ENCODE peak calls at places on chromosome 22, in nine cellular contexts. X is body of pancreas, S is sigmoid colon, D is IMR-90, G is tibial nerve, O is prostate gland, B is adrenal gland, W is Peyer's patch, R is heart left ventricle. L is an unnamed sample. For H3K4me1, the result is how much of the 10 kb centered on the place peaks cover.

GRCh38 chr22:26949193-26949592 is 291.8 kb downstream of the MIAT start:
- DNase-seq in X (no peak), S (no peak), D (peak), G (no peak), O (no peak), B (peak), W (no peak), R (no peak), L (no peak)

GRCh38 chr22:25002241-25002985 is 49.9 kb downstream of the KIAA1671 start:
- DNase-seq in X (no peak), S (no peak), D (no peak), G (no peak), O (no peak), B (no peak), W (no peak), R (no peak), L (no peak)

GRCh38 chr22:17109976-17110375 is 11.2 kb downstream of the TMEM121B start:
- DNase-seq in X (no peak), S (no peak), D (no peak), G (no peak), O (no peak), B (no peak), W (no peak), R (no peak), L (peak)

GRCh38 chr22:28139993-28140392 is 220.9 kb upstream of the PITPNB start:
- DNase-seq in X (no peak), S (no peak), D (peak), G (no peak), O (no peak), B (no peak), W (no peak), R (no peak), L (no peak)

GRCh38 chr22:42985541-42985925 is 29.4 kb downstream of the PACSIN2 start:
- DNase-seq in X (no peak), S (peak), D (no peak), G (no peak), O (no peak), B (no peak), W (no peak), R (no peak), L (no peak)

GRCh38 chr22:41411021-41411851 is 29.5 kb downstream of the TEF start:
- DNase-seq in X (peak), S (peak), D (no peak), G (peak), O (peak), B (no peak), W (no peak), R (no peak), L (no peak)

GRCh38 chr22:43313497-43314474 is 29.4 kb downstream of the SCUBE1 start:
- DNase-seq in X (no peak), S (peak), D (no peak), G (peak), O (no peak), B (peak), W (no peak), R (no peak), L (peak)

GRCh38 chr22:28268845-28269244 is 349.8 kb upstream of the PITPNB start:
- DNase-seq in X (no peak), S (no peak), D (no peak), G (no peak), O (peak), B (no peak), W (no peak), R (no peak), L (no peak)

GRCh38 chr22:37633693-37634504 is 5.6 kb upstream of the SH3BP1 start:
- DNase-seq in X (peak), S (peak), D (peak), G (peak), O (peak), B (peak), W (peak), R (peak), L (peak)

GRCh38 chr22:48079505-48080295 is 1317.2 kb downstream of the TBC1D22A start:
- DNase-seq in X (no peak), S (peak), D (no peak), G (no peak), O (no peak), B (no peak), W (no peak), R (no peak), L (no peak)
- H3K4me1 ChIP-seq in X (under half), S (under half), D (under half), G (under half), O (under half), B (under half), W (under half), R (under half), L (under half)

GRCh38 chr22:39647836-39648500 is 77.4 kb downstream of the CACNA1I start:
- DNase-seq in X (no peak), S (no peak), D (no peak), G (no peak), O (no peak), B (no peak), W (no peak), R (no peak), L (no peak)
- TF ChIP-seq POLR2A in X (no peak), S (no peak), D (no peak), G (no peak), O (no peak), B (no peak), W (no peak), R (no peak), L (no peak)

DNA sequence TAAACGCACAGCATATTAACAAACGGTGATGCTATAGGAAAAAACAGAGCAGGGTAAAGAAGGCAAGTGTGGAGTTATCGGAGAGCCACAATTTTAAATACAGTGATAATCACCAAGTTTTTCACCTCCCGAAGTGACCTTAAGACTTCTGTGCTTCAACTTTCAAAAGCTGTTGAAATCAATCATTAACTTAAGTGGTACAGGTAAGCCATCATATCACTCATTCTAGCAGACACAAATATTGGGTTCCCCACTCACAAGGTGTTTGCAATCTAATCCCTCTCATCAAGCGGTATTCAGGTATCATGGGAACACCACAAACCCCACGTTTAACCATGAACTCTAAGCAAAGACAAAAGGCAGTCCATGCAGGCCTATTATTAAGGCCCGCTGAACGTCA is 26.8 kb downstream of the LARGE1 start:
- DNase-seq in X (no peak), S (no peak), D (no peak), G (no peak), O (no peak), B (no peak), W (no peak), R (no peak), L (no peak)
- H3K4me1 ChIP-seq in X (under half), S (half or more), D (under half), G (under half), O (under half), B (under half), W (under half), R (under half), L (under half)

GRCh38 chr22:23281053-23281405 is 100.7 kb downstream of the BCR start:
- DNase-seq in X (no peak), S (no peak), D (no peak), G (no peak), O (no peak), B (no peak), W (no peak), R (no peak), L (no peak)

GRCh38 chr22:23282516-23282915 is 102.2 kb downstream of the BCR start:
- DNase-seq in X (no peak), S (no peak), D (no peak), G (no peak), O (no peak), B (no peak), W (no peak), R (no peak), L (no peak)

GRCh38 chr22:23282986-23283385 is 102.7 kb downstream of the BCR start:
- DNase-seq in X (no peak), S (no peak), D (no peak), G (no peak), O (no peak), B (no peak), W (no peak), R (no peak), L (no peak)

GRCh38 chr22:23281406-23282088 is 101.2 kb downstream of the BCR start:
- DNase-seq in X (peak), S (peak), D (peak), G (peak), O (peak), B (peak), W (peak), R (peak), L (peak)

DNA sequence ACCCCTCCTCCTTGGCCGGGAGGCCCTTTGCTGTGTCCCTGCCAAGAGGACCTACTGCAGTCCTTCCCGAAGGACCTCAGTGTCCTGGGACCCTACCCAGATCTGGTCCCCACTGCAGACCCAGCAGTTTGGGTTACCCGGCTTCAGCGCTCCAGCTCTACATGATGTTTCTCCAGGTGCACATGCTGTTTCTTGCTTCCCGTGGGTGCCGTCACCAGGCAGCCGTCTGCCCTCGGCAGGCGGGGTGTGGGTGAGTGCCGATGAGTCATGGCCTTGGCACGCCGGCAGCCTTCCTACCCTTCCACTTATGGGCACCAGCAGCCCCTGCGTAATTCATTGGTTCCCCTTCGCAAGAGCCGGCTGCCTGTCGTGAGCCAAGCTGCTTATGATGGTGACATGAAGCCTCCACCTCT is 101.8 kb downstream of the BCR start:
- DNase-seq in X (peak), S (peak), D (peak), G (peak), O (peak), B (peak), W (peak), R (no peak), L (no peak)
- TF ChIP-seq POLR2A in X (no peak), S (no peak), D (no peak), G (peak), O (no peak), B (no peak), W (no peak), R (no peak), L (no peak)

GRCh38 chr22:40239345-40239683 is 61.6 kb downstream of the TNRC6B start:
- DNase-seq in X (no peak), S (no peak), D (no peak), G (no peak), O (no peak), B (no peak), W (no peak), R (no peak), L (no peak)
- H3K4me1 ChIP-seq in X (under half), S (under half), D (under half), G (under half), O (under half), B (half or more), W (under half), R (half or more), L (under half)

GRCh38 chr22:46002757-46003270 is 25.9 kb upstream of the WNT7B start:
- DNase-seq in X (no peak), S (peak), D (peak), G (no peak), O (no peak), B (peak), W (no peak), R (peak), L (peak)

GRCh38 chr22:46001046-46001425 is 24.1 kb upstream of the WNT7B start:
- DNase-seq in X (no peak), S (no peak), D (no peak), G (no peak), O (no peak), B (no peak), W (no peak), R (no peak), L (peak)

GRCh38 chr22:46001426-46002106 is 24.6 kb upstream of the WNT7B start:
- DNase-seq in X (no peak), S (peak), D (no peak), G (no peak), O (no peak), B (peak), W (peak), R (peak), L (peak)

GRCh38 chr22:46004105-46004866 is 27.3 kb upstream of the WNT7B start:
- DNase-seq in X (no peak), S (peak), D (no peak), G (no peak), O (no peak), B (peak), W (peak), R (peak), L (peak)

DNA sequence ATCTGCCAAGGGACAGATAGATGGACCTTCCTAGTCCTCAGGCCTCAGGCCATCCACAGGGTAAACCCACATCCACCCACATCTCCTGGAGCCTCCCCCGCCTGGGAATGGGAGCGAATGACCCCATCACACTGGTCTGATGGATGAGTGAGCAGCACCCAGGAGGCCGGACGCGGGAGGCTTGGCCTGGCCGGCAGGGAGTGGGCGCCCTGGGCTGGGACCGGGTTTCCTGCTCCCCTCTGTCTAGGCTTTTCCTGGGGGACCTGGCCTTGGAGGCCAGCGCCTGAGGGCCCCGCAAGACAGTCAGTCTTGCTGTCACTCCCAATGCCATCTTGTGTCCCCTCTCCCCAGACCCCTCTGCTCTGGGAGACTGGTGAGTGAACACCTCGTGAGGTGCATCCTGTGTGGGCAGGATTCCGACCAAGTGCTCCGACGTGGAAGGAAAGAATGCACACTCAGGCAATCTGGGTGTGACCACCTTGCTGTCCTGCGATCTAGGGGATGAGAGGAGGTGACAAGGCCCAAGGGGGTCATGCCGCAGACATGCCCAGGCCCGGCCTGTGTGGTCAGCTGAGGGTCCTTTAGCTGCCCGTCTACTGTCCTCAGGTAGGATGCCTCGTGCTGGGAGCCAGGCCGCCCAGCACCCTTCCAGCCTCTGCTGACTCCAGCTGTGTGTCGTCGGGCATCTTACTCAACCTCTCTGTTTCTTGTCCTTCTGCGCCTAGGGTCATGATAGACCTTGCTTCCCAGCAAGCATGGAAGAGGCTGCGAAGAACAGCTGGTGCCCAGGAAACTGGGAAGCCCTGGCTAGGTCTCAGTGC is 26.5 kb upstream of the WNT7B start:
- DNase-seq in X (no peak), S (peak), D (no peak), G (no peak), O (no peak), B (no peak), W (peak), R (peak), L (peak)
- TF ChIP-seq POLR2A in X (no peak), S (no peak), D (no peak), G (no peak), O (no peak), B (no peak), W (no peak), R (no peak), L (no peak)

DNA sequence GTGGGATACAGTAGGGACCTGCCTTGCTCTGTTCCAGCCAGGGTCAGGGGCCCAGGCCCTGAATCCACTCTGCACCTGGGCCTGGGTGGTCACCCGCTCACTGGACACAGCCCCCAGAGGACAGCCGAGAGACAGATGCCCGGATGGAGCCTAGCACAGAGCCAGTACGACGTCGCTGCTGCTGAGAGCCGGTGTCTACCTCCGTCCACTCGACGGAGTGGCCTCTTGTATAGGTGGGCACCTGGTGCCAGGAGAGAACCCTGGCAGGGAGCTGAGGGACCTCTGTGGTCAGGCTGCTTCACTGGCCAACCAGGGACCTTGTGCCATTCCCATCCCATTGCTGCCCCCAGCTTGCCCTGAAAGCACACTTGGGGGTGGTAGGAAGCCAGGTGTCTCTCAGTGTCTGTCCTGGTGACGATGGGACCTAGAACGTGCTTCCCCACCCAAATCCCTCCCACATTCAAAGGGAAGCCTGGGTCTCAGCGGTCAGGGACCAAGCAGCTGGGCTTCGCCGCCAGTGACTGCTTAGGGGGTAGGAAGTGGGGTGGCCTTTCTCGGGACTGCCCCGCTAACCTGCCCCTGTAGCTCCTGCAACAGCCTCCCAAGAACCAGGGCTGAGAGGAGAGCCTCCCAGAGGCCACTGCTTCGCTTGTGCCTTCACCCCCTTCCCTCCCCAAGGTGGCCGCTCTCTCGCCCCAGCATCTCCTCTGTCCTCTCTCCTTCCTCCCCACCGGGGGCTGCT is 10.3 kb upstream of the CERK start:
- DNase-seq in X (no peak), S (no peak), D (no peak), G (no peak), O (no peak), B (no peak), W (no peak), R (no peak), L (no peak)
- H3K4me1 ChIP-seq in X (under half), S (under half), D (under half), G (under half), O (under half), B (under half), W (under half), R (under half), L (under half)

DNA sequence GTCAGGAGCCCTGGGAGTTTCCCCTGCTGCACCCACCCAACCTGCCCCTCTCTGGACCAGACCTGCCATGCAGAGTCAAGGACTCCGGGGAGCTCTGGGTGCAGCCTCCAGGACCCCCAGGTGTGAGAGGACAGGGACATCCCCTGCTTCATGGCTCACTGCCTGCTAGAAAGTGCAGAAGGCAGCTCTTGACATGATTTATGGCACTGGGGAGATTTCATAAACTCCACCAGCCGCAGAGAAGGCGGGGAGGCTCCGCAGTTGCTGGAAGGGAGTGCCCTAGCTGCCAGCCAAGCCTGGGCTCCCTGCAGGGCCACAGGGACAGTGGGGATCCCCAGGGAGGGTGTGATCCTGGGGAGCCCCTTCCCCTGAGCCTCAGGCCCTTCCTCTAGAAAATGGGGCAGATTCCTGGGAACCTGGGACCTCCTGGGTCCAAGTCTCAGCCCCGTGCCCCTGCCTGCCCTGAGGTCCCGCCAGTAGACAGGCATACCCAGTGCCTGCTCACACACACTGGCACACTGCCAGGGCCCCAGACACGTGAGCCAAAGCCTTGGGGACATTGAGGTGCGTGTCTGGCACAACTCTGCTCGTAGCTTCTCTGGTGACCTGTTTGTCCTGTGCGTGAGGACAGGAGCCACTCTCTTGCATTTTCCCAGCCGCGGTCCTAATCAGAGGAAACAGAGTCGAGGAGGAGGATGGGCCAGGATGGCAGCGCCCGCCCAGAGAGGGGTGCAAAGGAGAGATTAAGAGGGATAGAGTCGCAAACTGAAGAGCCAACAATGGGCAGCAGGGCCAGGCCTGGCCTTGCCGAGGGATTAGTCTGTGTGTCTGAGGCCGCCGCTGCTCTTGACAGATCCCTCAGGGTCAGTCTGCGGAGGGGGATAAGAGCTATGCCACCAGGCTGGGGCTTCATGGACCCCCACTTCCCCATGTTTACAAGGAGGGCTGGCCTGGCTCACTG is 13.8 kb downstream of the CABP7 start:
- DNase-seq in X (peak), S (no peak), D (no peak), G (no peak), O (peak), B (peak), W (peak), R (no peak), L (no peak)
- TF ChIP-seq POLR2A in X (no peak), S (no peak), D (no peak), G (no peak), O (no peak), B (peak), W (no peak), R (no peak), L (no peak)

DNA sequence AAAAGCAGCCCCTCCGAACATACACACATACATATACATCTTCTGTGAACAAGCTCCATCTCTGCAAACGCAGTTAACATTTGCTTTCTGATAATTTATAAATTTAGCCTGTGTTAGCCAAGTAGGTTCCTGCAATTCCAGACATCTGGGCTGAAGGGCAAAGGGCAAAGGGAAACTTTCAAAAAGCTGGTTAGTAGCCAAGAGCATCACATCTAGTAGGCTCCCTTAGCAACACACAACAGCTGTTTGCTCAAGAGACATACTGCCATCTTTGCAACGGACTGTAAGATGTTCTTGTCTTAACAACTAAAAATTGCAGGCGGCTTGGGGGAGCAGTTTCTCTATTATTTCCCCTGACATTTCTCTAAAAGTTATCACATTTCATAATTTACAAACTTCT is 134.9 kb downstream of the RBFOX2 start:
- DNase-seq in X (no peak), S (no peak), D (peak), G (peak), O (no peak), B (no peak), W (no peak), R (no peak), L (no peak)
- H3K4me1 ChIP-seq in X (under half), S (half or more), D (under half), G (under half), O (under half), B (under half), W (under half), R (under half), L (under half)

GRCh38 chr22:50326959-50327710 is at the start of gene DENND6B:
- DNase-seq in X (peak), S (peak), D (peak), G (peak), O (peak), B (peak), W (peak), R (peak), L (peak)
- TF ChIP-seq POLR2A in X (peak), S (no peak), D (peak), G (peak), O (peak), B (peak), W (peak), R (peak), L (no peak)

L was measured in spleen.